ENCODE peak calls at places on chromosomes 1 and 21, in four cellular contexts. M is mesenchymal stem cell, V is IMR-90, H is neuronal stem cell. Y is an unnamed sample. For H3K4me1, the result is how much of the 10 kb centered on the place peaks cover.

GRCh38 chr1:149848340-149848771 is 51.0 kb upstream of the BOLA1 start:
- DNase-seq in H (no peak), V (no peak), M (peak), Y (no peak)

GRCh38 chr1:35924838-35925237 is 6.1 kb upstream of the AGO3 start:
- DNase-seq in H (no peak), M (no peak), V (no peak), Y (no peak)

GRCh38 chr1:175715791-175716190 is 27.6 kb downstream of the TNR start:
- DNase-seq in V (no peak), M (no peak), H (no peak), Y (no peak)

GRCh38 chr1:172105230-172105629 is 263.9 kb downstream of the DNM3 start:
- DNase-seq in H (no peak), M (no peak), V (no peak), Y (no peak)

GRCh38 chr21:45923146-45923545 is 58.4 kb upstream of the COL6A1 start:
- DNase-seq in M (peak), V (peak), H (peak), Y (peak)

GRCh38 chr1:114671011-114671938 is 1.4 kb upstream of the DENND2C start:
- DNase-seq in V (peak), M (peak), H (no peak), Y (no peak)

GRCh38 chr1:25550155-25550506 is 6.7 kb downstream of the LDLRAP1 start:
- DNase-seq in V (peak), H (no peak), M (peak), Y (no peak)

GRCh38 chr1:39720094-39720999 is 18.3 kb upstream of the PPIE start:
- DNase-seq in M (peak), H (no peak), V (peak), Y (peak)

GRCh38 chr1:90711696-90712095 is 5.4 kb downstream of the BARHL2 start:
- DNase-seq in M (no peak), V (no peak), H (no peak), Y (no peak)

GRCh38 chr1:9050803-9051202 is 18.6 kb downstream of the SLC2A5 start:
- DNase-seq in H (no peak), V (no peak), M (no peak), Y (no peak)

GRCh38 chr1:9052272-9053049 is 17.0 kb downstream of the SLC2A5 start:
- DNase-seq in M (no peak), V (no peak), H (no peak), Y (no peak)

GRCh38 chr1:9044241-9044640 is 18.0 kb upstream of the SLC2A7 start:
- DNase-seq in M (no peak), H (no peak), V (no peak), Y (no peak)

GRCh38 chr1:9047019-9047418 is 20.8 kb upstream of the SLC2A7 start:
- DNase-seq in H (no peak), M (no peak), V (no peak), Y (no peak)

DNA sequence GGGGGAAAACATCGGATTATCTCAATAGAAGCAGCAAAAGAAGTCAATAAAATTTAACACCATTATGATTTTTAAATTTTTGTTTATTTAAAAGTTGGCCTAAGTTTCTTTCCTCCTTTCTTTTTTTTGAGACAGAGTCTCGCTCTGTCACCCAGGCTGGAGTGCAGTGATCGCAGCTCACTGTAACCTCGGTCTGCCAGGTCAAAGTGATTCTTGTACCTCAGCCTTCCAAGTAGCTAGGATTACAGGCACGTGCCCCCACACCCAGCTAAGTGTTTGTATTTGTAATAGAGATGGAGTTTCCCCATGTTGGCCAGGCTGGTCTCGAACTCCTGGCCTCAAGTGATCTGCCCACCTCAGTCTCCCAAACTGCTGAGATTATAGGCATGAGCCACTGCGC is 20.9 kb downstream of the SLC2A5 start:
- DNase-seq in M (no peak), H (no peak), V (no peak), Y (no peak)
- H3K4me1 ChIP-seq in M (under half), H (under half), V (under half), Y (under half)

DNA sequence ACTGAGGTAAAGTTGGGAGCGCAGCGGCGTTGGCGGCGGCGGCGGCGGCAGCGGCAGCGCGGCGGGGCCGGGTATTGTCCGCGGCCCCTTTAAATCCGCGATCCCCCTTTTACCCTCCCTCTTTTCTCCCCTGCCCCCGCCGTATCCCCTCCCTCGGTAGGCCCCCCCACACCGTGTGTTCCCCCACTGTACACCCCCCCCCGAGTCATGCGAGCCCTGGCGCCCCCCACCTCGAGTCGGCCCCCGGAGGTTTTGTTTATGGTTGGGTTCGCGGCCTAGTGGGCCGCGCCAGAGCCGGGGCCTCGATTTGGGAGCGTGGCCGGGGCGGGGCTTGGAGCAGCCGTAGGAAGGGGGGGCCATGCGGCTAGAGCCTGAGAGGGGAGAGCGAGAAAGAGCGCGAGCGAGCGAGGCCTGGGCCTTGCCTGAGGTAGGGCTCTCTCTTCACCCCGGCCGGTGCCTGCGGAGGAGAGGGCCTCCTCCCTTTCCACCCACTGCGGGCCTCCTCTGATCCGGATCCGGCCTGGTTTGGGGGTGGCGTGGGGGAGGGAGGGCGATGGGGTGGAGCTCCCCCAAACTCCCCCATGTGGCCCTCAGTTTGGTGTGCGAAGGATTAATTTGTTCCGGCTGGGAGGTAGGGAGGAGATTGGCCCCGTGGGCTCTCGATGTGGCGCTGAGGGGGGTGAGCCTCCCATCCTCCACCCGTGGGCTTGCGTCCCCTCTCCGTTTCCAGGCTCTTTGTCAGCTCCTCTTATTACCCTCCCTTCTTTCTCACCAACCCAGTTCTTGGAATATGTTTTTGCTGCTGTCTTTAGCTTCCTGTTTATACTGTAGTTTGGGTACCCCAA is 437 bp downstream of the UBAP2L start:
- DNase-seq in M (no peak), H (peak), V (peak), Y (peak)
- H3K14ac ChIP-seq in M (peak), H (peak), V (peak), Y (peak)

GRCh38 chr1:201752333-201752732 is 76.6 kb upstream of the IPO9 start:
- DNase-seq in M (no peak), H (no peak), V (no peak), Y (no peak)
- H3K4me1 ChIP-seq in M (under half), H (under half), V (under half), Y (under half)

GRCh38 chr1:183092350-183092749 is 69.1 kb downstream of the LAMC1 start:
- DNase-seq in V (no peak), H (no peak), M (no peak), Y (no peak)

GRCh38 chr1:183096351-183096750 is 73.1 kb downstream of the LAMC1 start:
- DNase-seq in V (no peak), M (no peak), H (no peak), Y (no peak)

GRCh38 chr1:183093066-183093668 is 69.9 kb downstream of the LAMC1 start:
- DNase-seq in H (no peak), V (no peak), M (no peak), Y (no peak)

GRCh38 chr1:183094376-183094775 is 71.2 kb downstream of the LAMC1 start:
- DNase-seq in V (peak), H (no peak), M (no peak), Y (peak)

DNA sequence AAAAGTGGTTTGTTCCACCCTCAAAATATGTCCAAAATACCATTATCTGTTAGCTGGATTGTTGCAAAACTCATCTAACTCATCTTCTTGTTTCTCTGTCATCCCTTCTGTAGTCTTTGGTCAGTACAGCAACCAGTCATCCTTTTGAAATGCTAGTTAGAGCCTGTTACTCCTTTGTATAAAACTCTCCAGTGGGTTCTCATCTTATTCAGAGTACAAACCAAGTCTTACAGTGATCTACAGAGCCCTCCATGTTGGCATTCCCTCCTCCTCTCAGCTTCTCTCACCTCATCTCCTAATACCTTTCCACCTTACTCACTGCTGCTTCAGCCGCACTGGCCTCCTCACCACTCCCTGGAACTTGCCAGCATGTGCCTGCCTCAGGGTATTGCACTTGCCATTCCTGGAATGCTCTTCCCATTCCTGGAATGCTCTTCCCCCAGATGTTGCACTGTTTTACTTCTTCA is 70.6 kb downstream of the LAMC1 start:
- DNase-seq in H (no peak), M (peak), V (peak), Y (peak)
- H3K14ac ChIP-seq in H (no peak), M (peak), V (no peak), Y (no peak)

DNA sequence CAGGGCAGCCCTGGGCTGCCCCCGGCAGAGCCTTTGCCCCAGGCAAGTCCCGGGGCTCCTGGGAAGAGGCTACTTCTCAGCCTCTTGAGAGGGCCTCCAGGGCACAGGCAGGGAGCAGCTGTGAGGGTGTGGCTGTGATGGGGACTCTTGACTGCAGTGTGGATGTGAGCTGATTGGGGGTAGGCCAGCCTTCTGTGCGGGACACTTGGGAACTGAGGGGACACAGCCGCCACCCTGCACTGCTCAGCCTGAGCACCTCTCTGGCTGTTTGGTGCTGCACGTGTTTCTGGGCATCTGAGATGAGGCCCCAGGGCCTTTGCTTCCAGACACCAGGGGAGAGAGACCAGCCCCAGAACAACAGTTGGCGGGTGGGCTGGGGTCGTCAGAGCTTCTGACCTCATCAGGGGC is 62.1 kb downstream of the SKI start:
- DNase-seq in H (no peak), V (no peak), M (no peak), Y (peak)
- H3K4me1 ChIP-seq in H (under half), V (half or more), M (half or more), Y (under half)

GRCh38 chr1:156114919-156115513 is 505 bp downstream of the LMNA start:
- DNase-seq in V (no peak), M (no peak), H (no peak), Y (peak)
- H3K14ac ChIP-seq in V (peak), M (peak), H (peak), Y (peak)

GRCh38 chr21:35210093-35210492 is 161.0 kb upstream of the RUNX1 start:
- DNase-seq in M (no peak), V (no peak), H (no peak), Y (no peak)

GRCh38 chr21:35208810-35209517 is 159.9 kb upstream of the RUNX1 start:
- DNase-seq in M (peak), H (no peak), V (peak), Y (peak)

GRCh38 chr21:35206141-35207125 is 157.3 kb upstream of the RUNX1 start:
- DNase-seq in H (no peak), V (peak), M (no peak), Y (peak)

GRCh38 chr21:35207322-35207721 is 158.2 kb upstream of the RUNX1 start:
- DNase-seq in M (no peak), H (no peak), V (no peak), Y (no peak)

DNA sequence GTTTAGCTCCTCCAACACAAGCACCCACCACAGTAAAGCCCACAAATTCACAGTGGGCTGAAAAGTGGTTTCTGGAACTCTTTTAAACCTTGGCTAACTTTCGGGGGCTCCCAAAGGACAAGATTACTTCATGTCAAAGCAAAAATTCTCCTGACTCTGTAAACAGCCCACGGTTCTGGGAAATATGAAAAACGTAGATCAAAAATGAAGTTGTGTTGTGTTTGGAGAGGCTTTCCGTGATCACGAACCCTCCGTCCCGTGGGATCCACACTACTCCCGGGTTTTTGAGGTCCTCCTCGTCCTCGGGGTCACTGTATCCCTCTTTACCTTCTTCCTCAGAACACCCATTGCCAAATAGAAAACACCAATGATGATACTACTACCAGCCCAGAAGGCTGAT is 159.0 kb upstream of the RUNX1 start:
- DNase-seq in M (no peak), H (no peak), V (no peak), Y (no peak)
- H3K4me1 ChIP-seq in M (under half), H (under half), V (under half), Y (under half)

GRCh38 chr21:16794944-16795343 is 717.9 kb upstream of the CXADR start:
- DNase-seq in H (no peak), M (peak), V (peak), Y (peak)
- H3K14ac ChIP-seq in H (no peak), M (no peak), V (no peak), Y (no peak)

DNA sequence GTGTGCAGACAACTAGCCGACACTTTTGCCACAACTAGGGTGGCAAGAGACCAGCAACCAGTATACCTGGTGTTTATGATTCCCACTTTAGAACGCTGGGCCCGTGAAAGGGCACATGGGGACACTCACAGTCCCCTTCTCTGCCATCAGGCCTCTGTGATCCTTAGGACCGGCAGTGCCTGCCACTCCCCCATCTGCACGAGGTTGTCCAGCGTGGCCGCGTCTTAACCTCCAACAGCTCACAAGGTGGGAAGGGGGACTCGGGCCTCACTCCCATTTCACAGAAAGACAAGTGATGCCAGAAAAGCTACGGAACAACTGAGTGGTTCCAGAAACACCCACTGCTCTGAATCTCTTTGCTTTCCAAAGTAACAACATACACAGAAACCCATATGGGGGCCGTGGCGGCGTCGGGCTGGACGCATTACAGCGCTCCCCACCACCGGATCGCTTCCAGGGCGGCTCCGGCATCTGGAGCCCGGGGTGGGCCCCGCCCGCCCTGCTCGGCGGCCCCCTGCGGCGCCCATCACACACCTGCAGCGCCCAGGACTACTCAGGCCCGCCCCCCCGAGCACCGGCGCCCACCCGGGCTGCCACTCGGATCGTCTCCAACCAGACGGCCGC is 1.0 kb downstream of the ZNF496 start:
- DNase-seq in M (peak), V (no peak), H (no peak), Y (no peak)
- H3K4me1 ChIP-seq in M (under half), V (under half), H (under half), Y (under half)

Y was measured in trophoblast cell.